ENCODE peak calls at places on chromosomes 5 and 9, in five cellular contexts. X is fibroblast of the aortic adventitia, H is cardiac muscle cell, D is BJ, Z is H1. L is an unnamed sample.

GRCh38 chr5:66769839-66770617 is 173.8 kb downstream of the MAST4 start:
- DNase-seq in D (no peak), X (peak; percentile 8), H (no peak), Z (peak; percentile 41), L (peak; percentile 4)

GRCh38 chr9:928363-929042 is 48.0 kb upstream of the DMRT3 start:
- DNase-seq in D (no peak), Z (peak; percentile 19), H (peak; percentile 53), X (no peak), L (no peak)

GRCh38 chr9:88418715-88419540 is 30.7 kb downstream of the SPIN1 start:
- DNase-seq in H (no peak), X (peak; percentile 31), Z (no peak), D (no peak), L (peak; percentile 61)

GRCh38 chr5:31809037-31809910 is 170.3 kb downstream of the PDZD2 start:
- DNase-seq in X (peak; percentile 69), Z (peak; percentile 49), H (peak; percentile 79), D (no peak), L (peak; percentile 77)

GRCh38 chr9:137034039-137034708 is 2.3 kb upstream of the FUT7 start:
- DNase-seq in D (no peak), H (no peak), Z (no peak), X (no peak), L (no peak)

GRCh38 chr5:132024789-132025402 is 13.4 kb upstream of the ACSL6 start:
- DNase-seq in H (peak; percentile 28), Z (no peak), D (no peak), X (no peak), L (no peak)

GRCh38 chr5:140372971-140373487 is 13.0 kb downstream of the SLC4A9 start:
- DNase-seq in D (no peak), H (peak; percentile 74), Z (peak; percentile 67), X (peak; percentile 87), L (peak; percentile 59)

GRCh38 chr9:92745881-92746280 is 18.8 kb downstream of the BICD2 start:
- DNase-seq in H (no peak), D (no peak), Z (no peak), X (no peak), L (no peak)

GRCh38 chr5:7872517-7873149 is 3.7 kb downstream of the MTRR start:
- DNase-seq in D (no peak), Z (no peak), X (no peak), H (no peak), L (no peak)

GRCh38 chr9:22040760-22041159 is 31.7 kb upstream of the CDKN2B start:
- DNase-seq in Z (no peak), D (peak; percentile 71), H (no peak), X (peak; percentile 81), L (peak; percentile 88)

GRCh38 chr9:93668261-93668871 is 92.0 kb downstream of the PHF2 start:
- DNase-seq in H (no peak), X (no peak), Z (no peak), D (no peak), L (no peak)

GRCh38 chr5:177242304-177242703 is 61.2 kb downstream of the RAB24 start:
- DNase-seq in D (no peak), Z (no peak), X (no peak), H (no peak), L (no peak)

GRCh38 chr5:84229045-84229444 is 155.6 kb downstream of the EDIL3 start:
- DNase-seq in X (no peak), Z (no peak), D (no peak), H (no peak), L (no peak)

GRCh38 chr5:1565737-1566734 is 42.3 kb upstream of the LPCAT1 start:
- DNase-seq in Z (no peak), X (no peak), D (no peak), H (no peak), L (no peak)

GRCh38 chr9:127081250-127082185 is 40.9 kb downstream of the ANGPTL2 start:
- DNase-seq in H (no peak), Z (no peak), X (no peak), D (no peak), L (no peak)

GRCh38 chr5:11261226-11261625 is 500.2 kb upstream of the DAP start:
- DNase-seq in H (no peak), D (no peak), X (no peak), Z (no peak), L (no peak)

GRCh38 chr5:154896562-154896919 is 38.1 kb downstream of the CNOT8 start:
- DNase-seq in Z (no peak), H (no peak), X (no peak), D (no peak), L (no peak)

GRCh38 chr5:157350939-157351338 is 85.0 kb downstream of the CYFIP2 start:
- DNase-seq in Z (no peak), D (no peak), H (no peak), X (no peak), L (no peak)

GRCh38 chr9:27365977-27366376 is 69.0 kb upstream of the EQTN start:
- DNase-seq in Z (no peak), D (no peak), H (no peak), X (no peak), L (no peak)

GRCh38 chr5:18270635-18271338 is 636.5 kb downstream of the TAF11L14 start:
- DNase-seq in Z (no peak), X (no peak), D (no peak), H (no peak), L (no peak)

GRCh38 chr5:1029945-1030625 is 21.5 kb downstream of the NKD2 start:
- DNase-seq in H (no peak), X (no peak), Z (no peak), D (no peak), L (no peak)

GRCh38 chr9:85543196-85543595 is 198.6 kb downstream of the AGTPBP1 start:
- DNase-seq in X (no peak), Z (no peak), H (no peak), D (no peak), L (no peak)

GRCh38 chr9:113737414-113738271 is 138.5 kb upstream of the ZNF618 start:
- DNase-seq in X (peak; percentile 82), H (peak; percentile 81), D (no peak), Z (no peak), L (peak; percentile 38)

GRCh38 chr5:73853091-73853490 is 227.1 kb downstream of the ARHGEF28 start:
- DNase-seq in X (peak; percentile 59), Z (no peak), H (no peak), D (peak; percentile 65), L (peak; percentile 77)

GRCh38 chr5:3105581-3105980 is 354.1 kb upstream of the IRX2 start:
- DNase-seq in H (no peak), D (no peak), Z (no peak), X (no peak), L (no peak)

GRCh38 chr9:123434619-123435240 is 78.7 kb downstream of the CRB2 start:
- DNase-seq in D (no peak), Z (peak; percentile 33), H (peak; percentile 45), X (no peak), L (no peak)

GRCh38 chr5:147234098-147234824 is 565 bp upstream of the STK32A start:
- DNase-seq in H (no peak), D (no peak), Z (no peak), X (no peak), L (no peak)

GRCh38 chr5:90162324-90162723 is 247.2 kb downstream of the CETN3 start:
- DNase-seq in H (no peak), X (no peak), Z (no peak), D (no peak), L (no peak)

GRCh38 chr9:122143296-122143695 is 16.3 kb downstream of the NDUFA8 start:
- DNase-seq in Z (no peak), D (no peak), H (no peak), X (no peak), L (no peak)

GRCh38 chr9:122144006-122144405 is 15.6 kb downstream of the NDUFA8 start:
- DNase-seq in H (no peak), Z (no peak), D (no peak), X (no peak), L (no peak)

GRCh38 chr9:122145462-122145861 is 14.1 kb downstream of the NDUFA8 start:
- DNase-seq in Z (no peak), H (no peak), D (no peak), X (no peak), L (no peak)

GRCh38 chr9:122141671-122142070 is 17.9 kb downstream of the NDUFA8 start:
- DNase-seq in D (no peak), Z (no peak), H (no peak), X (no peak), L (no peak)

DNA sequence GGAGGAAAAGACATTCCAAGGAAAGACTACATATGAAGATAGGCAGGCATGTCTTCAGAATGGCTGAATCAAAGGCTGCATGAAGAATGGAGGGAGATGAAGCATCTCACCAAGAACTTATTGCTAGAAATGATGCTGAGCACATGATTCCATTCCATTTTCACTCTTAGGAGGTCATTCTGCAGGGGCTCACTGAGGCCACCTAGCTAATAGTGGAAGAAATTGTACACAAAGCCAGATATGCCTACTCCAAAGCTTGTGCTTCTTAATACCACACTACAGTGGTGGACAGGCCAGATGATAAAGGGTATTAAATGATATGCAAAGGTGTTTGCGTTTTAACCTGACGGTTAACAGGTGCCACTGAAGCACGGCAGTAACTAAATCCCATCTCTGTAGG is 14.7 kb downstream of the NDUFA8 start:
- DNase-seq in H (no peak), Z (no peak), D (no peak), X (no peak), L (peak; percentile 45)
- TF ChIP-seq CTCF in H (peak; percentile 54), Z (peak; percentile 16), D (peak; percentile 49), X (peak; percentile 38), L (peak; percentile 65)

GRCh38 chr9:124456341-124457078 is 6.3 kb downstream of the ADGRD2 start:
- DNase-seq in H (no peak), X (no peak), D (no peak), Z (no peak), L (no peak)
- TF ChIP-seq CTCF in H (no peak), X (no peak), D (no peak), Z (no peak), L (no peak)

GRCh38 chr9:16032799-16033198 is 480.0 kb downstream of the CCDC171 start:
- DNase-seq in Z (no peak), X (peak; percentile 50), D (no peak), H (peak; percentile 43), L (peak; percentile 39)
- TF ChIP-seq CTCF in Z (peak; percentile 36), X (peak; percentile 31), D (peak; percentile 24), H (peak; percentile 18), L (peak; percentile 46)

GRCh38 chr9:4229252-4229651 is 70.6 kb downstream of the GLIS3 start:
- DNase-seq in D (no peak), Z (no peak), X (no peak), H (no peak), L (no peak)
- TF ChIP-seq CTCF in D (no peak), Z (no peak), X (peak; percentile 8), H (no peak), L (no peak)

GRCh38 chr5:112691341-112691685 is 46.4 kb upstream of the APC start:
- DNase-seq in X (peak; percentile 18), H (no peak), Z (no peak), D (no peak), L (no peak)
- TF ChIP-seq CTCF in X (peak; percentile 10), H (no peak), Z (no peak), D (no peak), L (no peak)

GRCh38 chr9:96417051-96417586 is 1.1 kb downstream of the ZNF367 start:
- DNase-seq in X (peak; percentile 64), H (peak; percentile 85), Z (peak; percentile 50), D (no peak), L (peak; percentile 63)
- TF ChIP-seq CTCF in X (peak; percentile 39), H (peak; percentile 8), Z (no peak), D (peak; percentile 31), L (no peak)

L was measured in HFFc6.